ENCODE peak calls at places on chromosomes 16 and 17, in seven cellular contexts. One of them, this sample, is unnamed.

GRCh38 chr16:56273615-56274014 is 82.3 kb downstream of the GNAO1 start:
- DNase-seq in upper lobe of left lung: no peak
- DNase-seq in GM23338: no peak
- DNase-seq in endodermal cell: no peak
- DNase-seq in body of pancreas: no peak
- DNase-seq in heart left ventricle: no peak
- DNase-seq in H9: no peak
- DNase-seq in this sample: no peak

GRCh38 chr16:23694707-23695373 is 16.2 kb downstream of the PLK1 start:
- DNase-seq in upper lobe of left lung: no peak
- DNase-seq in GM23338: peak
- DNase-seq in endodermal cell: peak
- DNase-seq in body of pancreas: no peak
- DNase-seq in heart left ventricle: no peak
- DNase-seq in H9: peak
- DNase-seq in this sample: peak

GRCh38 chr16:86117756-86118155 is 218.8 kb downstream of the IRF8 start:
- DNase-seq in upper lobe of left lung: no peak
- DNase-seq in GM23338: no peak
- DNase-seq in endodermal cell: no peak
- DNase-seq in body of pancreas: no peak
- DNase-seq in heart left ventricle: no peak
- DNase-seq in H9: no peak
- DNase-seq in this sample: no peak

GRCh38 chr17:71208111-71208704 is 912.6 kb upstream of the SOX9 start:
- DNase-seq in upper lobe of left lung: no peak
- DNase-seq in GM23338: no peak
- DNase-seq in endodermal cell: no peak
- DNase-seq in body of pancreas: no peak
- DNase-seq in heart left ventricle: no peak
- DNase-seq in H9: no peak
- DNase-seq in this sample: peak

GRCh38 chr17:73223626-73224616 is 31.1 kb downstream of the COG1 start:
- DNase-seq in upper lobe of left lung: no peak
- DNase-seq in GM23338: no peak
- DNase-seq in endodermal cell: no peak
- DNase-seq in body of pancreas: no peak
- DNase-seq in heart left ventricle: no peak
- DNase-seq in H9: no peak
- DNase-seq in this sample: no peak

GRCh38 chr17:76561799-76562268 is 22.0 kb downstream of the PRCD start:
- DNase-seq in upper lobe of left lung: no peak
- DNase-seq in GM23338: no peak
- DNase-seq in endodermal cell: no peak
- DNase-seq in body of pancreas: no peak
- DNase-seq in heart left ventricle: no peak
- DNase-seq in H9: no peak
- DNase-seq in this sample: peak

GRCh38 chr16:30837904-30838303 is 50.9 kb upstream of the ZNF629 start:
- DNase-seq in upper lobe of left lung: no peak
- DNase-seq in GM23338: no peak
- DNase-seq in endodermal cell: no peak
- DNase-seq in body of pancreas: no peak
- DNase-seq in heart left ventricle: no peak
- DNase-seq in H9: no peak
- DNase-seq in this sample: no peak

GRCh38 chr17:37701424-37702020 is 43.3 kb downstream of the HNF1B start:
- DNase-seq in upper lobe of left lung: peak
- DNase-seq in GM23338: peak
- DNase-seq in endodermal cell: peak
- DNase-seq in body of pancreas: peak
- DNase-seq in heart left ventricle: peak
- DNase-seq in H9: peak
- DNase-seq in this sample: no peak

GRCh38 chr17:12070561-12070960 is 49.9 kb downstream of the MAP2K4 start:
- DNase-seq in upper lobe of left lung: no peak
- DNase-seq in GM23338: no peak
- DNase-seq in endodermal cell: no peak
- DNase-seq in body of pancreas: no peak
- DNase-seq in heart left ventricle: no peak
- DNase-seq in H9: no peak
- DNase-seq in this sample: peak

GRCh38 chr17:63434951-63435571 is 11.0 kb downstream of the CYB561 start:
- DNase-seq in upper lobe of left lung: peak
- DNase-seq in GM23338: no peak
- DNase-seq in endodermal cell: peak
- DNase-seq in body of pancreas: peak
- DNase-seq in heart left ventricle: peak
- DNase-seq in H9: peak
- DNase-seq in this sample: peak

GRCh38 chr17:62626719-62627218 is 701 bp upstream of the MRC2 start:
- DNase-seq in upper lobe of left lung: no peak
- DNase-seq in GM23338: peak
- DNase-seq in endodermal cell: no peak
- DNase-seq in body of pancreas: no peak
- DNase-seq in heart left ventricle: peak
- DNase-seq in H9: peak
- DNase-seq in this sample: no peak

GRCh38 chr16:4297480-4297879 is 18.4 kb upstream of the GLIS2 start:
- DNase-seq in upper lobe of left lung: no peak
- DNase-seq in GM23338: no peak
- DNase-seq in endodermal cell: no peak
- DNase-seq in body of pancreas: no peak
- DNase-seq in heart left ventricle: no peak
- DNase-seq in H9: no peak
- DNase-seq in this sample: no peak

GRCh38 chr16:83994087-83994486 is 26.0 kb downstream of the NECAB2 start:
- DNase-seq in upper lobe of left lung: peak
- DNase-seq in GM23338: no peak
- DNase-seq in endodermal cell: no peak
- DNase-seq in body of pancreas: no peak
- DNase-seq in heart left ventricle: no peak
- DNase-seq in H9: no peak
- DNase-seq in this sample: peak

GRCh38 chr17:42090964-42091790 is 7.1 kb downstream of the ZNF385C start:
- DNase-seq in upper lobe of left lung: no peak
- DNase-seq in GM23338: no peak
- DNase-seq in endodermal cell: no peak
- DNase-seq in body of pancreas: no peak
- DNase-seq in heart left ventricle: no peak
- DNase-seq in H9: no peak
- DNase-seq in this sample: no peak

GRCh38 chr16:53780051-53780450 is 76.1 kb downstream of the FTO start:
- DNase-seq in upper lobe of left lung: peak
- DNase-seq in GM23338: no peak
- DNase-seq in endodermal cell: no peak
- DNase-seq in body of pancreas: peak
- DNase-seq in heart left ventricle: no peak
- DNase-seq in H9: no peak
- DNase-seq in this sample: no peak

GRCh38 chr16:64971211-64971610 is 150.7 kb downstream of the CDH11 start:
- DNase-seq in upper lobe of left lung: no peak
- DNase-seq in GM23338: no peak
- DNase-seq in endodermal cell: no peak
- DNase-seq in body of pancreas: no peak
- DNase-seq in heart left ventricle: no peak
- DNase-seq in H9: no peak
- DNase-seq in this sample: no peak

GRCh38 chr17:76501018-76501826 is at the start of gene RHBDF2:
- DNase-seq in upper lobe of left lung: peak
- DNase-seq in GM23338: peak
- DNase-seq in endodermal cell: peak
- DNase-seq in body of pancreas: peak
- DNase-seq in heart left ventricle: peak
- DNase-seq in H9: peak
- DNase-seq in this sample: peak

GRCh38 chr16:82735696-82736095 is 108.9 kb downstream of the CDH13 start:
- DNase-seq in upper lobe of left lung: no peak
- DNase-seq in GM23338: no peak
- DNase-seq in endodermal cell: no peak
- DNase-seq in body of pancreas: no peak
- DNase-seq in heart left ventricle: peak
- DNase-seq in H9: no peak
- DNase-seq in this sample: no peak

GRCh38 chr17:82003411-82004381 is 19.0 kb downstream of the CENPX start:
- DNase-seq in upper lobe of left lung: no peak
- DNase-seq in GM23338: no peak
- DNase-seq in endodermal cell: peak
- DNase-seq in body of pancreas: no peak
- DNase-seq in heart left ventricle: peak
- DNase-seq in H9: no peak
- DNase-seq in this sample: peak

DNA sequence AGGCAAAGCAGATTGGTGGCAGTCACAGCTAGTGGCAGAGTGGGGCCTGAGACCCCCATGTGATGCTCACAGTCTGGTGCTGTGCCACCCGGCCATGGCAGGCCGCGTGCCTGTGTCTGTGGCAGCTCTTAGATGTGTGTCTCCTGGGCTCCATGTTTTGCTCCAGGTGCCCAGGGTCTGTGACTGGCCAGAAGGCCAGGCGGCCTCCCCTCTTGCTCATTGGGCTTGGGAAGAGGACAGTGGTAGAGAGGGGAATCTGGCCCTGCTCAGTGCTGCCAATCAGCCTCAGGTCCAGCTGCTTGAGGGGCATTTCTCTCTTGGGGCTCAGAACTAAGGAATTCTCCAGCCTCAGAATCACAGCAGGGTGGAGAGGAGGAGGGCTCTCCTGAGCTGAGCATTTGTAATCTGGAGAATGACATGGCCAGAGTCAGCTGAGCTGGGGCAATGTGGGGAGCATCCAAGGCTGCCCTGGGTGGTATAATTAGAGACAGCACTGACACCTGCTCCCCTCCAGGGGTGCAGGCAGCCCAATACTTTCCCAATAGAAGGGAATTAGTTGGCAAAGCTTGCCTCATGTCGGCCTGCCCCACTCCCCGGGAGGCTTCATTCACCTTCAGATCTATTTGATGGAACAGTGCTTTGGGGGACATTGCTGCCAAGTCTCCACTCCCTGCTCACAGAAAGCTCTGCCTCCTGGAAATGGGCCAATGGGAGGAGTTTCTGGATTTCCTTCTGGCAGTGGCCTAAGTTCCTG is 2.7 kb upstream of the LASP1NB start:
- DNase-seq in upper lobe of left lung: peak
- DNase-seq in GM23338: peak
- DNase-seq in endodermal cell: peak
- DNase-seq in body of pancreas: peak
- DNase-seq in heart left ventricle: peak
- DNase-seq in H9: peak
- DNase-seq in this sample: no peak
- H3K27ac ChIP-seq in upper lobe of left lung: peak
- H3K27ac ChIP-seq in GM23338: peak
- H3K27ac ChIP-seq in endodermal cell: peak
- H3K27ac ChIP-seq in body of pancreas: peak
- H3K27ac ChIP-seq in heart left ventricle: peak
- H3K27ac ChIP-seq in H9: no peak
- H3K27ac ChIP-seq in this sample: no peak

GRCh38 chr16:2196981-2197511 is 641 bp upstream of the CASKIN1 start:
- DNase-seq in upper lobe of left lung: no peak
- DNase-seq in GM23338: no peak
- DNase-seq in endodermal cell: no peak
- DNase-seq in body of pancreas: no peak
- DNase-seq in heart left ventricle: no peak
- DNase-seq in H9: no peak
- DNase-seq in this sample: no peak

GRCh38 chr16:2194166-2194834 is 2.1 kb downstream of the CASKIN1 start:
- DNase-seq in upper lobe of left lung: no peak
- DNase-seq in GM23338: no peak
- DNase-seq in endodermal cell: no peak
- DNase-seq in body of pancreas: no peak
- DNase-seq in heart left ventricle: no peak
- DNase-seq in H9: no peak
- DNase-seq in this sample: peak

GRCh38 chr16:2196162-2196980 is at the start of gene CASKIN1:
- DNase-seq in upper lobe of left lung: no peak
- DNase-seq in GM23338: peak
- DNase-seq in endodermal cell: peak
- DNase-seq in body of pancreas: no peak
- DNase-seq in heart left ventricle: no peak
- DNase-seq in H9: no peak
- DNase-seq in this sample: no peak

GRCh38 chr16:2195316-2196161 is 866 bp downstream of the CASKIN1 start:
- DNase-seq in upper lobe of left lung: no peak
- DNase-seq in GM23338: peak
- DNase-seq in endodermal cell: no peak
- DNase-seq in body of pancreas: no peak
- DNase-seq in heart left ventricle: no peak
- DNase-seq in H9: peak
- DNase-seq in this sample: no peak

GRCh38 chr16:2194852-2195315 is 1.5 kb downstream of the CASKIN1 start:
- DNase-seq in upper lobe of left lung: peak
- DNase-seq in GM23338: peak
- DNase-seq in endodermal cell: peak
- DNase-seq in body of pancreas: peak
- DNase-seq in heart left ventricle: no peak
- DNase-seq in H9: peak
- DNase-seq in this sample: peak
- TF ChIP-seq CTCF in upper lobe of left lung: peak
- TF ChIP-seq CTCF in GM23338: peak
- TF ChIP-seq CTCF in endodermal cell: peak
- TF ChIP-seq CTCF in body of pancreas: peak
- TF ChIP-seq CTCF in heart left ventricle: no peak
- TF ChIP-seq CTCF in H9: peak
- TF ChIP-seq CTCF in this sample: peak

DNA sequence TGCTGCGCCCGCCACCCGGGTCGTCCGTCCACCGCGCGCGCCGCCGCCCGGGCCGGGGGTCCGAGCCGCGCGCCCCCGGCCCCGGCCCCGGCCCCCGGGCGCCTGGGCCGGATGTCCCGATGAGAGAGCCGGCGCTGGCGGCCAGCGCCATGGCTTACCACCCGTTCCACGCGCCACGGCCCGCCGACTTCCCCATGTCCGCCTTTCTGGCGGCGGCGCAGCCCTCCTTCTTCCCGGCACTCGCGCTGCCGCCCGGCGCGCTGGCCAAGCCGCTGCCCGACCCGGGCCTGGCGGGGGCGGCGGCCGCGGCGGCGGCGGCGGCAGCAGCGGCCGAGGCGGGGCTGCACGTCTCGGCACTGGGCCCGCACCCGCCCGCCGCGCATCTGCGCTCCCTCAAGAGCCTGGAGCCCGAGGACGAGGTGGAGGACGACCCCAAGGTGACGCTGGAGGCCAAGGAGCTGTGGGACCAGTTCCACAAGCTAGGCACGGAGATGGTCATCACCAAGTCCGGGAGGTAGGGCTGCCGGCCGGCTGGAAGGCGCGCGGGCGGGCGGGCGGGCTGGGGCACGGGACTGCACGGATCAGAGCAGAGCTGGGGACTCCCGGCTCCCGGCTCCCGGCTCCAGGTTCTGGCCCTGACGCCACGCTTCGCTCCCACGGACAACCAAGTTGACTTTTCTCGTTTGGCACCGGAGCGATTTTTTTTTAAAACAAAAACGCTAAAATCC is 579 bp downstream of the TBX2 start:
- DNase-seq in upper lobe of left lung: no peak
- DNase-seq in GM23338: peak
- DNase-seq in endodermal cell: peak
- DNase-seq in body of pancreas: no peak
- DNase-seq in heart left ventricle: no peak
- DNase-seq in H9: peak
- DNase-seq in this sample: no peak
- H3K27ac ChIP-seq in upper lobe of left lung: peak
- H3K27ac ChIP-seq in GM23338: no peak
- H3K27ac ChIP-seq in endodermal cell: no peak
- H3K27ac ChIP-seq in body of pancreas: no peak
- H3K27ac ChIP-seq in heart left ventricle: peak
- H3K27ac ChIP-seq in H9: no peak
- H3K27ac ChIP-seq in this sample: no peak

GRCh38 chr16:11254913-11255736 is 879 bp downstream of the SOCS1 start:
- DNase-seq in upper lobe of left lung: no peak
- DNase-seq in GM23338: no peak
- DNase-seq in endodermal cell: peak
- DNase-seq in body of pancreas: peak
- DNase-seq in heart left ventricle: no peak
- DNase-seq in H9: no peak
- DNase-seq in this sample: peak
- TF ChIP-seq CTCF in upper lobe of left lung: peak
- TF ChIP-seq CTCF in GM23338: no peak
- TF ChIP-seq CTCF in endodermal cell: no peak
- TF ChIP-seq CTCF in body of pancreas: no peak
- TF ChIP-seq CTCF in heart left ventricle: no peak
- TF ChIP-seq CTCF in H9: no peak
- TF ChIP-seq CTCF in this sample: peak